ENCODE peak calls at places on chromosomes 12 and 14, in nine cellular contexts. One of them, this sample, is unnamed.

GRCh38 chr12:19234171-19234704 is 104.7 kb downstream of the PLEKHA5 start:
- DNase-seq in pancreas: no peak
- DNase-seq in epithelial cell of esophagus: peak; percentile 33
- DNase-seq in upper lobe of right lung: no peak
- DNase-seq in transverse colon: no peak
- DNase-seq in left ventricle myocardium inferior: no peak
- DNase-seq in HFF-Myc: no peak
- DNase-seq in AG10803: peak; percentile 40
- DNase-seq in fibroblast of lung: peak; percentile 53
- DNase-seq in this sample: no peak

GRCh38 chr12:27123642-27124041 is 41.3 kb upstream of the C12orf71 start:
- DNase-seq in pancreas: no peak
- DNase-seq in epithelial cell of esophagus: peak; percentile 63
- DNase-seq in upper lobe of right lung: no peak
- DNase-seq in transverse colon: no peak
- DNase-seq in left ventricle myocardium inferior: no peak
- DNase-seq in HFF-Myc: no peak
- DNase-seq in AG10803: peak; percentile 6
- DNase-seq in fibroblast of lung: peak; percentile 43
- DNase-seq in this sample: peak; percentile 3

GRCh38 chr12:132312516-132312915 is 16.9 kb downstream of the GALNT9 start:
- DNase-seq in pancreas: no peak
- DNase-seq in epithelial cell of esophagus: no peak
- DNase-seq in upper lobe of right lung: no peak
- DNase-seq in transverse colon: no peak
- DNase-seq in left ventricle myocardium inferior: no peak
- DNase-seq in HFF-Myc: no peak
- DNase-seq in AG10803: no peak
- DNase-seq in fibroblast of lung: no peak
- DNase-seq in this sample: no peak

GRCh38 chr12:108306014-108306501 is 33.1 kb downstream of the CMKLR1 start:
- DNase-seq in pancreas: no peak
- DNase-seq in epithelial cell of esophagus: peak; percentile 53
- DNase-seq in upper lobe of right lung: no peak
- DNase-seq in transverse colon: no peak
- DNase-seq in left ventricle myocardium inferior: no peak
- DNase-seq in HFF-Myc: peak; percentile 21
- DNase-seq in AG10803: peak; percentile 78
- DNase-seq in fibroblast of lung: no peak
- DNase-seq in this sample: no peak

GRCh38 chr12:38921025-38921677 is 15.8 kb upstream of the CPNE8 start:
- DNase-seq in pancreas: no peak
- DNase-seq in epithelial cell of esophagus: peak; percentile 90
- DNase-seq in upper lobe of right lung: no peak
- DNase-seq in transverse colon: peak; percentile 56
- DNase-seq in left ventricle myocardium inferior: peak; percentile 22
- DNase-seq in HFF-Myc: peak; percentile 4
- DNase-seq in AG10803: peak; percentile 49
- DNase-seq in fibroblast of lung: no peak
- DNase-seq in this sample: peak; percentile 71

GRCh38 chr12:110075880-110076279 is 27.6 kb upstream of the C12orf76 start:
- DNase-seq in pancreas: no peak
- DNase-seq in epithelial cell of esophagus: no peak
- DNase-seq in upper lobe of right lung: no peak
- DNase-seq in transverse colon: no peak
- DNase-seq in left ventricle myocardium inferior: no peak
- DNase-seq in HFF-Myc: no peak
- DNase-seq in AG10803: no peak
- DNase-seq in fibroblast of lung: no peak
- DNase-seq in this sample: no peak

GRCh38 chr14:32567543-32568384 is 238.7 kb downstream of the AKAP6 start:
- DNase-seq in pancreas: no peak
- DNase-seq in epithelial cell of esophagus: peak; percentile 9
- DNase-seq in upper lobe of right lung: no peak
- DNase-seq in transverse colon: no peak
- DNase-seq in left ventricle myocardium inferior: no peak
- DNase-seq in HFF-Myc: no peak
- DNase-seq in AG10803: peak; percentile 41
- DNase-seq in fibroblast of lung: peak; percentile 79
- DNase-seq in this sample: no peak

GRCh38 chr12:70044170-70044569 is 199.1 kb upstream of the CNOT2 start:
- DNase-seq in pancreas: no peak
- DNase-seq in epithelial cell of esophagus: no peak
- DNase-seq in upper lobe of right lung: no peak
- DNase-seq in transverse colon: no peak
- DNase-seq in left ventricle myocardium inferior: no peak
- DNase-seq in HFF-Myc: no peak
- DNase-seq in AG10803: no peak
- DNase-seq in fibroblast of lung: no peak
- DNase-seq in this sample: peak; percentile 2

GRCh38 chr12:13234045-13234641 is 37.6 kb downstream of the EMP1 start:
- DNase-seq in pancreas: no peak
- DNase-seq in epithelial cell of esophagus: peak; percentile 74
- DNase-seq in upper lobe of right lung: no peak
- DNase-seq in transverse colon: peak; percentile 48
- DNase-seq in left ventricle myocardium inferior: no peak
- DNase-seq in HFF-Myc: peak; percentile 61
- DNase-seq in AG10803: peak; percentile 66
- DNase-seq in fibroblast of lung: peak; percentile 76
- DNase-seq in this sample: no peak

GRCh38 chr12:107374136-107374535 is 280.8 kb upstream of the CRY1 start:
- DNase-seq in pancreas: no peak
- DNase-seq in epithelial cell of esophagus: no peak
- DNase-seq in upper lobe of right lung: no peak
- DNase-seq in transverse colon: no peak
- DNase-seq in left ventricle myocardium inferior: no peak
- DNase-seq in HFF-Myc: no peak
- DNase-seq in AG10803: no peak
- DNase-seq in fibroblast of lung: no peak
- DNase-seq in this sample: no peak

GRCh38 chr14:61531741-61532505 is 163.4 kb upstream of the HIF1A start:
- DNase-seq in pancreas: no peak
- DNase-seq in epithelial cell of esophagus: no peak
- DNase-seq in upper lobe of right lung: no peak
- DNase-seq in transverse colon: peak; percentile 37
- DNase-seq in left ventricle myocardium inferior: no peak
- DNase-seq in HFF-Myc: no peak
- DNase-seq in AG10803: no peak
- DNase-seq in fibroblast of lung: no peak
- DNase-seq in this sample: no peak

GRCh38 chr14:21032326-21033154 is 2.1 kb downstream of the RNASE13 start:
- DNase-seq in pancreas: no peak
- DNase-seq in epithelial cell of esophagus: peak; percentile 60
- DNase-seq in upper lobe of right lung: no peak
- DNase-seq in transverse colon: no peak
- DNase-seq in left ventricle myocardium inferior: no peak
- DNase-seq in HFF-Myc: no peak
- DNase-seq in AG10803: no peak
- DNase-seq in fibroblast of lung: no peak
- DNase-seq in this sample: no peak

GRCh38 chr14:72801381-72801812 is 92.5 kb downstream of the DPF3 start:
- DNase-seq in pancreas: no peak
- DNase-seq in epithelial cell of esophagus: peak; percentile 93
- DNase-seq in upper lobe of right lung: no peak
- DNase-seq in transverse colon: no peak
- DNase-seq in left ventricle myocardium inferior: no peak
- DNase-seq in HFF-Myc: peak; percentile 54
- DNase-seq in AG10803: peak; percentile 69
- DNase-seq in fibroblast of lung: peak; percentile 82
- DNase-seq in this sample: no peak

GRCh38 chr12:43988838-43989560 is 153.1 kb downstream of the TMEM117 start:
- DNase-seq in pancreas: no peak
- DNase-seq in epithelial cell of esophagus: peak; percentile 72
- DNase-seq in upper lobe of right lung: no peak
- DNase-seq in transverse colon: no peak
- DNase-seq in left ventricle myocardium inferior: no peak
- DNase-seq in HFF-Myc: no peak
- DNase-seq in AG10803: no peak
- DNase-seq in fibroblast of lung: peak; percentile 7
- DNase-seq in this sample: no peak

DNA sequence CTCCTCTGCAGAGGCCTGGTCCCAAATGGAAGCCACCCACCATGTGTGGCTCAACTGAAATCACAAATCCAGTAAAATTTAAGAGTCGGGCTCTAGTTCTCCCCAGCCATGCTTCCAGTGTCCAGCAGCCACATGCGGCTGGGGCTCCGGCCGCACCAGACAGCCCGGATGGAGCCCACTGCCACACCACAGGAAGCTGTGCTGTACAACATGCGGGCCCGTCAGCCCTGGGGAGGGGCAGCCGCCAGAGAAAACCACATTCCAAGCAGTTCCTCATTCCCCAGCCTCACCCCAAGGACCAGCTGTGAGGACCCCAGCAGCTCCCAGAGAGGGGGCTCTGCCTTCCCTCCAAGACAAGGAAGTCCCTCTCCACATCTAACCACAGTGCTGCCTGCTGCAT is 135.0 kb downstream of the NCOR2 start:
- DNase-seq in pancreas: no peak
- DNase-seq in epithelial cell of esophagus: no peak
- DNase-seq in upper lobe of right lung: no peak
- DNase-seq in transverse colon: no peak
- DNase-seq in left ventricle myocardium inferior: peak; percentile 41
- DNase-seq in HFF-Myc: no peak
- DNase-seq in AG10803: no peak
- DNase-seq in fibroblast of lung: no peak
- DNase-seq in this sample: no peak
- H3K4me3 ChIP-seq in pancreas: no peak overlapping the region
- H3K4me3 ChIP-seq in epithelial cell of esophagus: no peak overlapping the region
- H3K4me3 ChIP-seq in upper lobe of right lung: no peak overlapping the region
- H3K4me3 ChIP-seq in transverse colon: no peak overlapping the region
- H3K4me3 ChIP-seq in left ventricle myocardium inferior: no peak overlapping the region
- H3K4me3 ChIP-seq in HFF-Myc: no peak overlapping the region
- H3K4me3 ChIP-seq in AG10803: no peak overlapping the region
- H3K4me3 ChIP-seq in fibroblast of lung: no peak overlapping the region
- H3K4me3 ChIP-seq in this sample: no peak overlapping the region

DNA sequence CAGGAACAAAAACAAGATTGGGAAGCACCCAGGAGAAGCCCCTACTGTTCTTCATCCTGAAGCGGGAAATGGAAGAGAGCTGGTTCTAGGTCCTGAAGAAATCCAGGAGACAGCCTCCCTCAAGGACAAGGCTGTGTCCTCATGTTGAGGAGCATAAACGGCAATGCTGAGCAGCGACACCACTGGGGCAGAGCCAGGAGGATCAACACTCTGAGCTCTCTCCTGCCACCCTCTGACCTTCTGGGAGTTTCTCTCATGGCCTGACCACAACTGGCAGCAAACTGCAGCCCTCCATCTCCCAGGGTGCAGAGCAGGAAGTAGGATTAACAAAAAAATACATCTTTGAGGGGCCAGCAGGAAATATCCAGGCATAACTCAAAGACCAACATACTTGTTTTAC is 1292.2 kb upstream of the TMEM132C start:
- DNase-seq in pancreas: no peak
- DNase-seq in epithelial cell of esophagus: no peak
- DNase-seq in upper lobe of right lung: no peak
- DNase-seq in transverse colon: no peak
- DNase-seq in left ventricle myocardium inferior: no peak
- DNase-seq in HFF-Myc: no peak
- DNase-seq in AG10803: no peak
- DNase-seq in fibroblast of lung: no peak
- DNase-seq in this sample: no peak
- TF ChIP-seq CTCF in pancreas: no peak
- TF ChIP-seq CTCF in epithelial cell of esophagus: no peak
- TF ChIP-seq CTCF in upper lobe of right lung: no peak
- TF ChIP-seq CTCF in transverse colon: no peak
- TF ChIP-seq CTCF in left ventricle myocardium inferior: no peak
- TF ChIP-seq CTCF in HFF-Myc: no peak
- TF ChIP-seq CTCF in AG10803: no peak
- TF ChIP-seq CTCF in fibroblast of lung: no peak
- TF ChIP-seq CTCF in this sample: no peak

GRCh38 chr12:46372852-46373302 is 304 bp upstream of the SLC38A2 start:
- DNase-seq in pancreas: no peak
- DNase-seq in epithelial cell of esophagus: no peak
- DNase-seq in upper lobe of right lung: no peak
- DNase-seq in transverse colon: no peak
- DNase-seq in left ventricle myocardium inferior: no peak
- DNase-seq in HFF-Myc: no peak
- DNase-seq in AG10803: no peak
- DNase-seq in fibroblast of lung: no peak
- DNase-seq in this sample: no peak

GRCh38 chr12:46372131-46372851 is at the start of gene SLC38A2:
- DNase-seq in pancreas: peak; percentile 100
- DNase-seq in epithelial cell of esophagus: peak; percentile 93
- DNase-seq in upper lobe of right lung: peak; percentile 99
- DNase-seq in transverse colon: peak; percentile 99
- DNase-seq in left ventricle myocardium inferior: peak; percentile 99
- DNase-seq in HFF-Myc: no peak
- DNase-seq in AG10803: peak; percentile 94
- DNase-seq in fibroblast of lung: peak; percentile 93
- DNase-seq in this sample: no peak

GRCh38 chr12:46374286-46374685 is 1.7 kb upstream of the SLC38A2 start:
- DNase-seq in pancreas: no peak
- DNase-seq in epithelial cell of esophagus: no peak
- DNase-seq in upper lobe of right lung: no peak
- DNase-seq in transverse colon: no peak
- DNase-seq in left ventricle myocardium inferior: no peak
- DNase-seq in HFF-Myc: no peak
- DNase-seq in AG10803: no peak
- DNase-seq in fibroblast of lung: no peak
- DNase-seq in this sample: no peak

GRCh38 chr12:46374711-46375110 is 2.1 kb upstream of the SLC38A2 start:
- DNase-seq in pancreas: no peak
- DNase-seq in epithelial cell of esophagus: no peak
- DNase-seq in upper lobe of right lung: no peak
- DNase-seq in transverse colon: no peak
- DNase-seq in left ventricle myocardium inferior: no peak
- DNase-seq in HFF-Myc: no peak
- DNase-seq in AG10803: no peak
- DNase-seq in fibroblast of lung: no peak
- DNase-seq in this sample: no peak

GRCh38 chr12:46373303-46374182 is 970 bp upstream of the SLC38A2 start:
- DNase-seq in pancreas: peak; percentile 79
- DNase-seq in epithelial cell of esophagus: peak; percentile 52
- DNase-seq in upper lobe of right lung: peak; percentile 75
- DNase-seq in transverse colon: peak; percentile 55
- DNase-seq in left ventricle myocardium inferior: peak; percentile 51
- DNase-seq in HFF-Myc: no peak
- DNase-seq in AG10803: no peak
- DNase-seq in fibroblast of lung: peak; percentile 71
- DNase-seq in this sample: no peak
- H3K4me3 ChIP-seq in pancreas: peak overlapping the region; percentile 90
- H3K4me3 ChIP-seq in epithelial cell of esophagus: peak overlapping the region; percentile 70
- H3K4me3 ChIP-seq in upper lobe of right lung: peak overlapping the region; percentile 92
- H3K4me3 ChIP-seq in transverse colon: peak overlapping the region; percentile 97
- H3K4me3 ChIP-seq in left ventricle myocardium inferior: peak overlapping the region; percentile 94
- H3K4me3 ChIP-seq in HFF-Myc: peak overlapping the region; percentile 73
- H3K4me3 ChIP-seq in AG10803: peak overlapping the region; percentile 77
- H3K4me3 ChIP-seq in fibroblast of lung: peak overlapping the region; percentile 80
- H3K4me3 ChIP-seq in this sample: peak overlapping the region; percentile 77

DNA sequence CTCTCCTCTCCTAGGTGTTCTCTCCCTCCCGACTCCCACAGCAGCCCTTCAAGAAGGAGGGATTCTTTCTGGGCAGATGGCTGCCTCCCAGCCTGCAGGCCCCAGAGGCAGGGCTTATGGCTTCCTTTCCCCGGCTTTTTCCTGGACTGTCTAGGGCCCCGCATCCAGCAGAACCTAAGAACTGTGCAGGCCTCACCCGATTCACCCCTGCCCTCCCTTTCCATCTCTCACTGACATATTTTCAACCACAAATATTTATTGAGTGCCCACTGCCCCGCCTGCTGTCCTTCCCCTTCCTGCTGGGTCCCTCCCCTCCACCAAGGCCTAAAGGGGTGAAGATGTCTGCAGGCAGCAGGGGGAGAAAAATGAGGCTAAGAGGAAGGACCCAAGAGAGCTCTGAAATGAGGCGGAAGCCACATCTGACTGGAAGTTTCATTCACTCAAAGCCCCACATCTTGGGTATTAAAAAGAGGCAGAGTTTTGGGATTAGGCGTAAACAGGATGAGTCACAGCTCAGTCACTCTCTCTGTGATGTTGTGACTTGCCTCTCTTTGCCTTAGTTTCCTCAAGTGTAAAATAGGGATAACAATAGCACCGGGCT is 2.9 kb downstream of the SCNN1A start:
- DNase-seq in pancreas: no peak
- DNase-seq in epithelial cell of esophagus: peak; percentile 93
- DNase-seq in upper lobe of right lung: peak; percentile 75
- DNase-seq in transverse colon: peak; percentile 56
- DNase-seq in left ventricle myocardium inferior: no peak
- DNase-seq in HFF-Myc: peak; percentile 68
- DNase-seq in AG10803: peak; percentile 88
- DNase-seq in fibroblast of lung: peak; percentile 90
- DNase-seq in this sample: peak; percentile 67
- TF ChIP-seq CTCF in pancreas: no peak
- TF ChIP-seq CTCF in epithelial cell of esophagus: no peak
- TF ChIP-seq CTCF in upper lobe of right lung: no peak
- TF ChIP-seq CTCF in transverse colon: no peak
- TF ChIP-seq CTCF in left ventricle myocardium inferior: no peak
- TF ChIP-seq CTCF in HFF-Myc: no peak
- TF ChIP-seq CTCF in AG10803: peak; percentile 13
- TF ChIP-seq CTCF in fibroblast of lung: no peak
- TF ChIP-seq CTCF in this sample: no peak